ENCODE peak calls at places on chromosomes 6 and 20, in eight cellular contexts. J, F, W, S, Y, G, R and N are unnamed samples.

GRCh38 chr20:38057351-38057972 is 23.9 kb downstream of the RPRD1B start:
- DNase-seq in J (peak), F (peak), W (peak), S (peak), Y (no peak), G (peak), R (peak), N (peak)

GRCh38 chr6:74161380-74161779 is 465.4 kb downstream of the CD109 start:
- DNase-seq in J (no peak), F (peak), W (no peak), S (no peak), Y (no peak), G (no peak), R (no peak), N (no peak)

GRCh38 chr6:89970609-89971337 is 76.5 kb downstream of the GJA10 start:
- DNase-seq in J (peak), F (peak), W (no peak), S (no peak), Y (no peak), G (peak), R (peak), N (peak)

GRCh38 chr6:156451726-156452125 is 325.5 kb upstream of the ARID1B start:
- DNase-seq in J (no peak), F (no peak), W (no peak), S (no peak), Y (no peak), G (no peak), R (no peak), N (no peak)

GRCh38 chr6:43665376-43665775 is 20.5 kb downstream of the RSPH9 start:
- DNase-seq in J (no peak), F (no peak), W (no peak), S (no peak), Y (no peak), G (no peak), R (no peak), N (no peak)

GRCh38 chr6:22716721-22717120 is 147.4 kb downstream of the HDGFL1 start:
- DNase-seq in J (no peak), F (no peak), W (no peak), S (no peak), Y (no peak), G (no peak), R (no peak), N (no peak)

GRCh38 chr6:39961178-39961577 is 26.9 kb upstream of the MOCS1 start:
- DNase-seq in J (no peak), F (no peak), W (peak), S (no peak), Y (no peak), G (no peak), R (no peak), N (no peak)

GRCh38 chr6:29968130-29968529 is 25.8 kb downstream of the HLA-A start:
- DNase-seq in J (no peak), F (peak), W (no peak), S (no peak), Y (peak), G (no peak), R (no peak), N (no peak)

GRCh38 chr20:32534661-32535240 is 50.4 kb downstream of the NOL4L start:
- DNase-seq in J (no peak), F (no peak), W (no peak), S (no peak), Y (no peak), G (peak), R (no peak), N (peak)

GRCh38 chr6:28410767-28411166 is 11.2 kb upstream of the ZSCAN12 start:
- DNase-seq in J (no peak), F (no peak), W (no peak), S (no peak), Y (no peak), G (no peak), R (no peak), N (no peak)

GRCh38 chr6:113493991-113494390 is 363.2 kb upstream of the MARCKS start:
- DNase-seq in J (no peak), F (no peak), W (no peak), S (no peak), Y (no peak), G (no peak), R (no peak), N (no peak)

GRCh38 chr6:169965657-169966311 is 214.4 kb downstream of the ERMARD start:
- DNase-seq in J (no peak), F (no peak), W (no peak), S (peak), Y (no peak), G (no peak), R (peak), N (no peak)

GRCh38 chr20:35618372-35619131 is 2.9 kb downstream of the SPAG4 start:
- DNase-seq in J (no peak), F (peak), W (no peak), S (no peak), Y (peak), G (peak), R (peak), N (no peak)

GRCh38 chr20:35619196-35620095 is 3.8 kb downstream of the SPAG4 start:
- DNase-seq in J (peak), F (peak), W (peak), S (peak), Y (peak), G (peak), R (peak), N (peak)

GRCh38 chr20:35616465-35617396 is 1.1 kb downstream of the SPAG4 start:
- DNase-seq in J (peak), F (peak), W (peak), S (peak), Y (peak), G (peak), R (peak), N (peak)

GRCh38 chr20:35617397-35618031 is 1.9 kb downstream of the SPAG4 start:
- DNase-seq in J (peak), F (peak), W (peak), S (peak), Y (peak), G (peak), R (peak), N (no peak)

GRCh38 chr20:35618032-35618371 is 2.4 kb downstream of the SPAG4 start:
- DNase-seq in J (no peak), F (no peak), W (no peak), S (no peak), Y (no peak), G (no peak), R (no peak), N (no peak)
- H3K4me3 ChIP-seq in J (peak), F (peak), W (peak), S (no peak), Y (peak), G (peak), R (no peak), N (no peak)

DNA sequence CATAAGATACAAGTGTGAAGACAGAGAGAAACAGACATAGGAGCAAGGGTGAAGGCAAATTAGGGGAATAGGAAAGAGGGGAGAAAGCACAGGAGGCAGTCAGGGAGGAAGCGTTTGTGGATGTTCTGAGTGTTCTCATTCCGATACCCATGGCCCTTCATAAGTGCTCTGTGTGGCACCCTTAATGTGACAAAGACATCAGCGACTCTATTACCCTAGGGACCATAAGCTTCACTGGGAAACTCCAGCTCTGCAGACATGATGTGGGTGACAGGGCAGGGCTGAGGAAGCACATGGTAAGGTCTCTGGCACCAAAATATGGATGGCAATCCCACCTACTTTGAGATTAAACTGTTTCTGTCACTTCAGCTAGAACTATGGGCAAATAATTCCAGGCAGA is 33.0 kb downstream of the F13A1 start:
- DNase-seq in J (no peak), F (no peak), W (no peak), S (no peak), Y (no peak), G (no peak), R (no peak), N (no peak)
- H3K4me3 ChIP-seq in J (no peak), F (no peak), W (no peak), S (no peak), Y (no peak), G (no peak), R (no peak), N (no peak)

DNA sequence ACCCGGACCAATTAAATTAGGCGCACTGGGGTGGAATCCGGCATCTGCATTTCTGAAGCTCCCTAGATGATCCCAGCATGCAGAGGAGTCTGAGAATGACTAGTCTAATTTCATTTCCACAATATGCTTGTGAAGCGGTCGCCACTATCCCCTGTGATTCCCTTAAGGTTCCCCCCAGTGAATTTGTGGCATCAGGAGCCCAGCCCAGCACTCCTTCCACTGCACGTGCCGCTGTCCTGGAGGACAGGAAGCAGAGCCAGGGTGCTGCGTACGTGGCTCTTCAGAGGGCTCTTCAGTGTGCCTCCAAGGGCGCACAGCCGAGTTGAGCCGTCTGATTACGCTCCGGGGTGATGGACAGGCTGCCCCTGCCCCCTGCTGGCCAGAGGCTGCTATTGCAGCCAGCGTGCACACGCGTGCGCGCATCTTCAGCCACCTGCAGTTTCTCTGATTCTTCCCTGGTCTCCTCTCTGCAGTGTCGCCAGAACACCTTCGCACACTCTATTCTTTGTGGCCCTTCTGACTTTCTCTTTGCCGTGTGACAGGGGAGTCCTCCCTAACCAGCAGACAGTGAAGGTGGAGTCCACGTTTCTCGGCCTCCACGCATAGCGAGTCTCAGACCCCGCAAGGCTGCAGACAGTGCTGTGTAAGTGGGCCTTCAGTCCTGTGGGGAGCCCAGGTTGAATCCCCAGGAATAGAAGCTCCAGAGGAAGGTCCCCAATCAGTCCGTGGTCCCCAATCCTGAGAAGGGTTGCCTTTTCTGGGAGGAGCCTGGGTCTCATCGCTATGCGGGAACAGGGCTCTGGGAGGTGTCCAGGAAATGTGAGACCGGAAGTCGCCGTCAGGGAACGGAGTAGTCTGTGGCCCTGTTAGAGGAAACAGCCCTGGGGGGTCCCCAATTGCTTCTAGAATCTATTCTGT is 16.5 kb upstream of the NCR2 start:
- DNase-seq in J (peak), F (peak), W (peak), S (peak), Y (peak), G (peak), R (peak), N (peak)
- H3K4me3 ChIP-seq in J (peak), F (peak), W (peak), S (no peak), Y (peak), G (no peak), R (peak), N (peak)

DNA sequence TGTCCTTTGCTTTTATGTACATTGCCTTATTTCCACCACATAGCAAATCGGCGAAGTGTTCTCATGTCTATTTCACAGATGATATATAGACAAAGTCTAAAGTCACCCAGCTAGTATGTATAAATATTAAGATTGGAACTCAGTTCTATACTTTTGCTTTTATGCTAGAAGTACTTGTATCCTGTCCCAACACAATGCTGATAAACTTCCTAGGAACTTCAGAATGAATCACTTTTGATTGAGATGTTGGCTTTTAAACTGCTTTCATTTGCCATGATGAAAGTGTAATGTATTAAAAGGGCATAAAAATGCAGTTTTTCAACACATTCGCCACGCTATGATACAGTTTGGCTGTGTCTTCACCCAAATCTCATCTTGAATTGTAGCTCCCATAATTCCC is 50.8 kb downstream of the GCLC start:
- DNase-seq in J (no peak), F (peak), W (no peak), S (no peak), Y (no peak), G (no peak), R (no peak), N (no peak)
- H3K4me3 ChIP-seq in J (no peak), F (no peak), W (no peak), S (no peak), Y (no peak), G (no peak), R (no peak), N (no peak)

DNA sequence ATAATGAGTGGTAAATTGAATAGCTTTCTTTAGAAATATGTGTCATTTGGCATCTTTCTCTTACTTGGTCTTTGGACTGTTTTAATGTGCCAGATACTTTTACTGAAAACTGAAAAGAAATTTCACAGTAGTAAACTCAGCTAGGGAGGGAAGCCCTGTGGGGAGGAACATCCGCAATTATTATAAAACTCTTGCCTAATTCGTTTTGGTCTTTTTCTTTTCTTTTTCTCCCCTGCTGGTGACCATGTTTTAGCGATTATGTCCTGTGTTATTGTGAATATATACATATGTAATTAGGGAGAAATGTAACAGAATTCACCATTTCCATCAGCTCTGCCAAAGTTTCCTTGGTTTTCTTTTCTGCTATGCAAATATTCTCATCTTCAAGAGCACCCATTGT is 1.7 kb downstream of the DOK5 start:
- DNase-seq in J (no peak), F (peak), W (no peak), S (no peak), Y (no peak), G (no peak), R (no peak), N (no peak)
- H3K4me3 ChIP-seq in J (peak), F (peak), W (peak), S (no peak), Y (no peak), G (no peak), R (no peak), N (no peak)